ENCODE peak calls at places on chromosomes 2 and 18, in seven cellular contexts. W is prostate gland, B is upper lobe of right lung, K is PC-9, L is uterus, V is psoas muscle, N is fibroblast of lung. O is an unnamed sample.
A peak's percentile ranks its signal among the peaks of the same experiment; 100 is the strongest.

GRCh38 chr18:76764296-76764901 is 58.0 kb upstream of the ZNF236 start:
- DNase-seq in K (no peak), W (no peak), V (no peak), L (no peak), N (no peak), B (no peak), O (no peak)

GRCh38 chr2:29084561-29084960 is 10.2 kb upstream of the PCARE start:
- DNase-seq in V (no peak), B (no peak), L (no peak), W (no peak), N (no peak), K (no peak), O (no peak)

GRCh38 chr18:48363167-48363566 is 46.0 kb downstream of the ZBTB7C start:
- DNase-seq in W (no peak), N (no peak), V (no peak), B (no peak), L (no peak), K (no peak), O (no peak)

GRCh38 chr2:162242586-162243304 is 500 bp downstream of the FAP start:
- DNase-seq in W (no peak), V (no peak), L (no peak), B (no peak), K (no peak), N (peak; percentile 88), O (no peak)

GRCh38 chr2:54809814-54810213 is 86.4 kb downstream of the EML6 start:
- DNase-seq in B (no peak), K (no peak), W (no peak), V (no peak), L (no peak), N (peak; percentile 37), O (no peak)

GRCh38 chr2:105038383-105039061 is 653 bp downstream of the MRPS9 start:
- DNase-seq in N (peak; percentile 17), L (peak; percentile 19), K (no peak), B (no peak), V (no peak), W (peak; percentile 7), O (peak; percentile 17)

GRCh38 chr2:232463701-232464533 is 8.0 kb downstream of the ALPI start:
- DNase-seq in K (no peak), N (no peak), W (no peak), L (no peak), B (no peak), V (no peak), O (no peak)

GRCh38 chr2:159208449-159208848 is 78.1 kb downstream of the WDSUB1 start:
- DNase-seq in K (no peak), B (no peak), L (no peak), V (no peak), N (no peak), W (no peak), O (no peak)

GRCh38 chr18:60929966-60930365 is 403.3 kb upstream of the CDH20 start:
- DNase-seq in V (no peak), B (no peak), W (no peak), N (no peak), K (no peak), L (no peak), O (no peak)

GRCh38 chr2:207423886-207424285 is 105.9 kb upstream of the CREB1 start:
- DNase-seq in W (no peak), K (no peak), L (no peak), B (no peak), N (peak; percentile 87), V (no peak), O (no peak)

GRCh38 chr2:1728821-1729220 is 15.5 kb downstream of the PXDN start:
- DNase-seq in B (peak; percentile 78), N (peak; percentile 62), W (peak; percentile 72), V (no peak), K (no peak), L (peak; percentile 33), O (no peak)

GRCh38 chr2:23703583-23704385 is 223.1 kb downstream of the ATAD2B start:
- DNase-seq in L (peak; percentile 15), W (no peak), B (no peak), N (no peak), V (peak; percentile 40), K (no peak), O (no peak)

GRCh38 chr2:47028846-47029560 is 113.4 kb upstream of the MCFD2 start:
- DNase-seq in N (no peak), K (peak; percentile 95), W (no peak), B (no peak), L (no peak), V (no peak), O (no peak)

GRCh38 chr18:44729631-44730101 is 49.0 kb downstream of the SETBP1 start:
- DNase-seq in K (no peak), B (no peak), V (no peak), N (peak; percentile 64), W (no peak), L (no peak), O (no peak)

GRCh38 chr2:98121149-98121548 is 34.2 kb downstream of the VWA3B start:
- DNase-seq in B (no peak), W (no peak), L (no peak), N (no peak), K (no peak), V (no peak), O (no peak)

GRCh38 chr2:269356-270030 is 4.7 kb downstream of the ACP1 start:
- DNase-seq in V (no peak), N (no peak), W (no peak), L (no peak), B (no peak), K (no peak), O (no peak)

GRCh38 chr2:101745711-101746694 is 48.5 kb downstream of the MAP4K4 start:
- DNase-seq in V (no peak), L (no peak), N (peak; percentile 52), B (no peak), K (no peak), W (no peak), O (no peak)

GRCh38 chr18:58547864-58548263 is 81.0 kb downstream of the ALPK2 start:
- DNase-seq in V (no peak), B (no peak), L (no peak), W (no peak), N (no peak), K (no peak), O (no peak)

GRCh38 chr2:58870704-58871103 is 629.6 kb upstream of the FANCL start:
- DNase-seq in L (no peak), B (no peak), W (no peak), N (no peak), K (no peak), V (no peak), O (no peak)

GRCh38 chr2:231571810-231572209 is 20.9 kb upstream of the TEX44 start:
- DNase-seq in N (no peak), L (no peak), V (no peak), B (no peak), W (no peak), K (no peak), O (no peak)

DNA sequence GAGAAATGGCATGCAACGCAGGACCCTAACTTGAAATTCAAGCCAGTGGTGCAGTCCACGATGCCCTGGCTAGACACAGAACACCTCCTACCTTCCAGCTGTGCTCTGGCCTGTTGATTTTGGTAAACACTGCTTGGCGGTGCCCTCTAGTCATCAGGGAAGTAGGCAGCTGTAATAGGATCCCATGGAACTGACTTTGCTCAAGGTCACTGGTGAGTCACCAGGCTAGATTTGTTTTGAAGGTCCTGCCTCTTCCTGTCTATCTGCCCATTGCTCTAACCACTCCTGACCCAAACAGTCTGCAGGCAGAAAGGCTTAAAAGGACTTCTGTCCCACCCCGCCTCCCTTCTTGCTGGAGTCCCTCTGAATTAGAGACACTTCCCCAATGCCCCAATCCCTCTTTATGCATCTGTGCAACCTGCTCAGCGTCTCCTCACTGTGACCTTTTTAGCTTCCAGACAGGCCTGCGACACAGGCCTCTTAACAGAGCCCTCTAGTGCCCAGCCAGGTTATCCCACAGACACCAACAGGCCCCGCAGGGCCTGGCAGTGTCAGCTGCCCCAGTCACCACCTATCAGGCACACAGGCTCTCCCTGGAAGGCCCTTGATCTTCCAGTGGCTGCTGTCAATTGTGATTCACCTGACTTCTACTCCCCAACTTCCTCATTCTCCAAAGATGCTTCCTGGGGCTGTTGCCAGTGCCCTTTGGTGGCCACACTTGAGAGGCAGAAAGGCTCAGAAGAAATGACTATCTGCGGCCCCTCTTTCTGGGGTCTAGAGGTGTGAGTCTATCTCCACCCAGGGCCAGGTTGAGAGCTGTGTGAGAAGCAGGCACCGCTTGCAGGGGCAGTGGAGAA is 5.2 kb downstream of the TMEM127 start:
- DNase-seq in K (peak; percentile 87), L (peak; percentile 62), B (peak; percentile 75), W (peak; percentile 66), V (peak; percentile 81), N (peak; percentile 92), O (peak; percentile 90)
- H3K36me3 ChIP-seq in K (peaks cover 23% of the 10 kb centered on the region), L (no peaks in the 10 kb centered on the region), B (peaks cover 55% of the 10 kb centered on the region), W (no peaks in the 10 kb centered on the region), V (no peaks in the 10 kb centered on the region), N (no peaks in the 10 kb centered on the region), O (no peaks in the 10 kb centered on the region)

GRCh38 chr2:202051499-202052161 is 18.0 kb downstream of the FZD7 start:
- DNase-seq in B (no peak), V (no peak), N (peak; percentile 38), K (no peak), L (no peak), W (no peak), O (no peak)

GRCh38 chr2:202060218-202060617 is 12.8 kb upstream of the KIAA2012 start:
- DNase-seq in V (no peak), N (no peak), K (no peak), L (no peak), B (no peak), W (no peak), O (no peak)

GRCh38 chr2:202054716-202055115 is 18.3 kb upstream of the KIAA2012 start:
- DNase-seq in V (no peak), W (no peak), K (no peak), N (no peak), B (no peak), L (no peak), O (no peak)

GRCh38 chr2:202052235-202052634 is 18.6 kb downstream of the FZD7 start:
- DNase-seq in N (no peak), V (no peak), L (no peak), B (no peak), W (no peak), K (no peak), O (no peak)

DNA sequence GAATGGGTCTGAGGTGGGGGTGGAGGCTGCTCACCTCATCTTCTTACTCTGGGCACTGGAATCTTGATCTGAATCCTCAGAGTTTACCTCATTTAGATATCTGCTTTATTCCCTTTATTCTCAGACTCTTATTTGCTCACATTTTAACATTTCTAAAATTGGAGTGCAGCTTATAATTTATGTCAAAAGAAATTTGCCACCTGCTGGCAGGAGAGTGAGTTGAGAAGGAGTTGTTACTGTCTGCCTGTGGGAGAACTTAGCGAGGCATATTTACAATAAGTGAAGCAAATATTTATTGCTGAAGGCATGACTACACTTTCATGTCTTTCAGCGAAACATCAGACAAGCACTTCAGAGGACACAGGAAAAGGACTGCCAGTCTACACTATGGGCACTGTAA is 16.4 kb upstream of the KIAA2012 start:
- DNase-seq in N (peak; percentile 47), B (no peak), L (no peak), K (peak; percentile 4), W (no peak), V (no peak), O (no peak)
- TF ChIP-seq CTCF in N (peak; percentile 47), B (peak; percentile 28), L (no peak), K (peak; percentile 53), W (peak; percentile 19), V (peak; percentile 22), O (no peak)

GRCh38 chr2:49154140-49154539 is at the start of gene FSHR:
- DNase-seq in N (no peak), L (no peak), K (no peak), W (no peak), B (no peak), V (no peak), O (no peak)
- H3K4me3 ChIP-seq in N (no peak within 1 kb of the TSS), L (no peak within 1 kb of the TSS), K (no peak within 1 kb of the TSS), W (no peak within 1 kb of the TSS), B (no peak within 1 kb of the TSS), V (no peak within 1 kb of the TSS), O (no peak within 1 kb of the TSS)

GRCh38 chr2:150482111-150482510 is 5.4 kb downstream of the RND3 start:
- DNase-seq in W (no peak), V (no peak), B (no peak), N (peak; percentile 41), L (no peak), K (no peak), O (no peak)
- H3K36me3 ChIP-seq in W (no peaks in the 10 kb centered on the region), V (no peaks in the 10 kb centered on the region), B (no peaks in the 10 kb centered on the region), N (peaks cover 16% of the 10 kb centered on the region), L (no peaks in the 10 kb centered on the region), K (peaks cover 44% of the 10 kb centered on the region), O (no peaks in the 10 kb centered on the region)